ENCODE peak calls at places on chromosome 18, in eight cellular contexts. X is neuronal stem cell; O is CD8-positive, alpha-beta memory T cell; E is ACHN; K is activated naive CD4-positive, alpha-beta T cell treated with anti-CD3 and anti-CD28 coated beads, Interleukin-2, amount 50 U/mL, for 16 hours; D is mesenteric fat pad; A is RWPE1; Q is skeletal muscle cell. Y is an unnamed sample.

GRCh38 chr18:68177807-68178702 is 536.9 kb downstream of the TMX3 start:
- DNase-seq in X (no peak), O (no peak), E (no peak), K (no peak), D (no peak), A (peak; percentile 8), Q (peak; percentile 97), Y (peak; percentile 97)

GRCh38 chr18:59743561-59743960 is 46.3 kb upstream of the CCBE1 start:
- DNase-seq in X (no peak), O (no peak), E (no peak), K (no peak), D (no peak), A (no peak), Q (no peak), Y (peak; percentile 85)

GRCh38 chr18:24876266-24876665 is 415.8 kb downstream of the HRH4 start:
- DNase-seq in X (no peak), O (no peak), E (no peak), K (no peak), D (no peak), A (no peak), Q (no peak), Y (no peak)

GRCh38 chr18:56492136-56492535 is 146.3 kb downstream of the TXNL1 start:
- DNase-seq in X (no peak), O (no peak), E (no peak), K (no peak), D (no peak), A (no peak), Q (no peak), Y (no peak)

GRCh38 chr18:21203842-21204241 is 38.2 kb upstream of the GREB1L start:
- DNase-seq in X (no peak), O (no peak), E (no peak), K (no peak), D (no peak), A (no peak), Q (no peak), Y (no peak)

GRCh38 chr18:54551590-54551989 is 39.5 kb upstream of the DYNAP start:
- DNase-seq in X (peak; percentile 9), O (no peak), E (peak; percentile 4), K (no peak), D (no peak), A (no peak), Q (no peak), Y (no peak)

GRCh38 chr18:12765127-12765526 is 62.3 kb downstream of the PSMG2 start:
- DNase-seq in X (no peak), O (no peak), E (no peak), K (no peak), D (no peak), A (peak; percentile 84), Q (no peak), Y (no peak)

GRCh38 chr18:8091042-8091441 is 518.2 kb upstream of the RAB12 start:
- DNase-seq in X (no peak), O (no peak), E (no peak), K (no peak), D (no peak), A (no peak), Q (peak; percentile 17), Y (peak; percentile 31)

GRCh38 chr18:48663931-48664847 is 125.4 kb downstream of the CTIF start:
- DNase-seq in X (peak; percentile 66), O (peak; percentile 29), E (peak; percentile 49), K (peak; percentile 43), D (peak; percentile 91), A (peak; percentile 41), Q (no peak), Y (peak; percentile 55)

GRCh38 chr18:76464281-76465259 is 30.5 kb downstream of the ZNF516 start:
- DNase-seq in X (no peak), O (no peak), E (no peak), K (no peak), D (peak; percentile 62), A (no peak), Q (no peak), Y (no peak)

GRCh38 chr18:76972838-76973237 is 150.5 kb downstream of the ZNF236 start:
- DNase-seq in X (no peak), O (no peak), E (no peak), K (no peak), D (no peak), A (no peak), Q (no peak), Y (no peak)

GRCh38 chr18:33761363-33761762 is 183.3 kb downstream of the ASXL3 start:
- DNase-seq in X (no peak), O (no peak), E (peak; percentile 26), K (no peak), D (no peak), A (peak; percentile 2), Q (no peak), Y (peak; percentile 44)